ENCODE peak calls at places on chromosomes 16 and 17, in seven cellular contexts. N is IMR-90, A is left ventricle myocardium inferior, Q is body of pancreas, H is prostate gland, J is PC-9, T is HCT116. M is an unnamed sample.

GRCh38 chr16:52499061-52499460 is 47.9 kb downstream of the TOX3 start:
- DNase-seq in N (no peak), A (no peak), Q (no peak), H (no peak), J (no peak), T (no peak), M (no peak)

GRCh38 chr16:66524601-66525164 is 25.2 kb downstream of the TK2 start:
- DNase-seq in N (no peak), A (peak; percentile 31), Q (peak; percentile 71), H (no peak), J (no peak), T (no peak), M (no peak)

GRCh38 chr16:69579783-69580182 is 14.0 kb downstream of the NFAT5 start:
- DNase-seq in N (no peak), A (no peak), Q (no peak), H (no peak), J (no peak), T (no peak), M (no peak)

GRCh38 chr17:32609085-32609484 is 122.3 kb downstream of the CDK5R1 start:
- DNase-seq in N (no peak), A (peak; percentile 56), Q (peak; percentile 64), H (peak; percentile 59), J (peak; percentile 63), T (peak; percentile 31), M (no peak)

GRCh38 chr16:85401370-85401916 is 211.7 kb upstream of the GSE1 start:
- DNase-seq in N (no peak), A (peak; percentile 5), Q (peak; percentile 1), H (no peak), J (no peak), T (no peak), M (peak; percentile 52)

GRCh38 chr17:49365667-49366066 is 3.6 kb upstream of the ZNF652 start:
- DNase-seq in N (no peak), A (no peak), Q (peak; percentile 13), H (no peak), J (no peak), T (peak; percentile 65), M (no peak)

GRCh38 chr16:73040136-73040535 is 7.8 kb downstream of the ZFHX3 start:
- DNase-seq in N (no peak), A (no peak), Q (no peak), H (no peak), J (no peak), T (no peak), M (no peak)

GRCh38 chr17:79789943-79790804 is 6.7 kb downstream of the CBX8 start:
- DNase-seq in N (no peak), A (no peak), Q (peak; percentile 36), H (no peak), J (peak; percentile 50), T (no peak), M (no peak)

GRCh38 chr16:11563493-11564040 is 23.2 kb downstream of the LITAF start:
- DNase-seq in N (no peak), A (no peak), Q (no peak), H (no peak), J (no peak), T (no peak), M (no peak)

GRCh38 chr17:80940171-80941123 is 51.2 kb upstream of the CHMP6 start:
- DNase-seq in N (no peak), A (no peak), Q (no peak), H (no peak), J (no peak), T (no peak), M (peak; percentile 60)

GRCh38 chr16:29237971-29238370 is 168.5 kb downstream of the NPIPB11 start:
- DNase-seq in N (no peak), A (no peak), Q (no peak), H (no peak), J (no peak), T (no peak), M (peak; percentile 8)

GRCh38 chr16:79863128-79864031 is 262.8 kb upstream of the MAF start:
- DNase-seq in N (no peak), A (no peak), Q (no peak), H (no peak), J (no peak), T (no peak), M (no peak)

GRCh38 chr16:22771551-22771950 is 42.4 kb upstream of the HS3ST2 start:
- DNase-seq in N (no peak), A (no peak), Q (no peak), H (no peak), J (no peak), T (no peak), M (no peak)

GRCh38 chr17:8312251-8312650 is 2.2 kb downstream of the ARHGEF15 start:
- DNase-seq in N (no peak), A (no peak), Q (no peak), H (no peak), J (no peak), T (no peak), M (no peak)

GRCh38 chr17:58960068-58960467 is 146.6 kb downstream of the TRIM37 start:
- DNase-seq in N (peak; percentile 74), A (no peak), Q (peak; percentile 41), H (peak; percentile 72), J (peak; percentile 33), T (peak; percentile 63), M (no peak)

GRCh38 chr17:65487161-65487560 is 74.3 kb downstream of the AXIN2 start:
- DNase-seq in N (no peak), A (no peak), Q (no peak), H (no peak), J (no peak), T (no peak), M (peak; percentile 29)

GRCh38 chr16:14310519-14310991 is 239.4 kb downstream of the MRTFB start:
- DNase-seq in N (peak; percentile 50), A (no peak), Q (no peak), H (no peak), J (peak; percentile 64), T (no peak), M (no peak)

GRCh38 chr16:69424053-69424934 is at the start of gene CYB5B:
- DNase-seq in N (peak; percentile 99), A (peak; percentile 92), Q (peak; percentile 98), H (peak; percentile 95), J (peak; percentile 94), T (peak; percentile 100), M (peak; percentile 97)

GRCh38 chr16:75011634-75012307 is 12.9 kb downstream of the ZNRF1 start:
- DNase-seq in N (peak; percentile 92), A (no peak), Q (peak; percentile 39), H (no peak), J (peak; percentile 59), T (peak; percentile 75), M (no peak)

GRCh38 chr17:50593321-50593720 is 32.8 kb downstream of the CACNA1G start:
- DNase-seq in N (no peak), A (peak; percentile 41), Q (peak; percentile 92), H (peak; percentile 72), J (no peak), T (no peak), M (no peak)

GRCh38 chr17:1896243-1897163 is 66.7 kb downstream of the RPA1 start:
- DNase-seq in N (no peak), A (no peak), Q (no peak), H (no peak), J (no peak), T (no peak), M (no peak)

GRCh38 chr17:1785925-1786324 is 24.1 kb downstream of the SERPINF1 start:
- DNase-seq in N (no peak), A (peak; percentile 52), Q (no peak), H (no peak), J (no peak), T (no peak), M (peak; percentile 46)

GRCh38 chr16:71513302-71513701 is 12.9 kb upstream of the CHST4 start:
- DNase-seq in N (no peak), A (no peak), Q (no peak), H (no peak), J (no peak), T (no peak), M (no peak)

GRCh38 chr16:50615891-50616290 is 65.2 kb downstream of the SNX20 start:
- DNase-seq in N (no peak), A (no peak), Q (no peak), H (no peak), J (no peak), T (no peak), M (no peak)

GRCh38 chr16:85888405-85889331 is 10.3 kb upstream of the IRF8 start:
- DNase-seq in N (peak; percentile 65), A (no peak), Q (no peak), H (no peak), J (no peak), T (no peak), M (no peak)

DNA sequence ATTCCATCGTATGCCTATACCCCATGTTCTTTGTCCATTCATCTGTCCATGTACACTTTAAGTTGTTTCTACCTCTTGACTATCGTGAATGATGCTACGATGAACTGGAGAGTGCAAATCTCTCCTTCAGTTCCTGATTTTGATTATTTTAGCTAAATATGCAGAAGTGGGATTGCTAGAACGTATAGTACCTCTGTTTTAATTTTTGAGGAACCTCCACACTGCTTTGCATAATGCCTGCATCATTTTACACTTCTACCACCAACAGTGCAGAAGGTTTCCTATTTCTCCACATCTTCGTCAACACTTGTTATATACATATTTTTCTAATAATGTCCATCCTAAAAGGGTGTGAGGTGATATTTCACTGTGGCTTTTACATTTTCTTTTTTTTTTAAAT is 43.9 kb downstream of the SDR42E1 start:
- DNase-seq in N (no peak), A (no peak), Q (no peak), H (no peak), J (no peak), T (no peak), M (no peak)
- H3K27ac ChIP-seq in N (no peak overlapping the region), A (no peak overlapping the region), Q (no peak overlapping the region), H (no peak overlapping the region), J (no peak overlapping the region), T (no peak overlapping the region), M (no peak overlapping the region)

GRCh38 chr17:55584055-55584685 is 72.9 kb upstream of the SMIM36 start:
- DNase-seq in N (peak; percentile 33), A (no peak), Q (no peak), H (no peak), J (no peak), T (no peak), M (no peak)
- H3K27ac ChIP-seq in N (peak overlapping the region; percentile 58), A (no peak overlapping the region), Q (no peak overlapping the region), H (no peak overlapping the region), J (peak overlapping the region; percentile 58), T (no peak overlapping the region), M (no peak overlapping the region)

DNA sequence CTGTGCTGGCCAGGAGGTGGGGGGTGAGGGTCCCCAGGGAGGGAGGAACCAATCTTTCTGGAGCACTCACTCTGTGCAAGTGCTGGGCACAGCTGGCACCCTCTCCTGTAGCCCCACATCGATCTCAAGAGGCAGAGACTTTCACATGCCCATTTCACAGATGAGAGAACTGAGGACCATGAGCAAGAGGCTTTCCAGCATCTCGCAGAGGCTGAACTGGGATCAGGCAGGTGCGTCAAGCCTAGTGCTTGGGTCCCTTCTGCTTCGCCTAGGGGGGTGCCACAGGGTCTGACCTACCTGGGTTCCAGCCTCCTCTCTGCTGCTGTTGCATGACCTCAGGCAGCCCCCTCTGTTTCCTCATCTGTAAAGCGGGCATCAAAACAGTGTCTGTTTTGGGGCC is 1.3 kb upstream of the WFDC1 start:
- DNase-seq in N (no peak), A (no peak), Q (no peak), H (no peak), J (no peak), T (no peak), M (no peak)
- H3K27ac ChIP-seq in N (no peak overlapping the region), A (no peak overlapping the region), Q (no peak overlapping the region), H (peak overlapping the region; percentile 10), J (no peak overlapping the region), T (no peak overlapping the region), M (no peak overlapping the region)

GRCh38 chr16:2500634-2500936 is 13.2 kb upstream of the ATP6V0C start:
- DNase-seq in N (no peak), A (no peak), Q (no peak), H (no peak), J (no peak), T (no peak), M (no peak)
- H3K27ac ChIP-seq in N (no peak overlapping the region), A (no peak overlapping the region), Q (peak overlapping the region; percentile 77), H (no peak overlapping the region), J (no peak overlapping the region), T (no peak overlapping the region), M (no peak overlapping the region)

M was measured in suprapubic skin.